ENCODE peak calls at places on chromosomes 7 and 10, in six cellular contexts. L is K562, F is stomach, B is HCT116, J is H1, T is spleen. R is an unnamed sample.

GRCh38 chr7:96697822-96698221 is 11.8 kb downstream of the SEM1 start:
- DNase-seq in L (no peak), F (no peak), B (no peak), J (no peak), T (no peak), R (no peak)

GRCh38 chr10:6985644-6986043 is 405.6 kb upstream of the PRKCQ start:
- DNase-seq in L (no peak), F (no peak), B (no peak), J (no peak), T (no peak), R (no peak)

GRCh38 chr10:119859422-119860258 is 13.0 kb downstream of the MCMBP start:
- DNase-seq in L (no peak), F (no peak), B (peak; percentile 59), J (no peak), T (no peak), R (no peak)

GRCh38 chr7:128381161-128381821 is 19.8 kb upstream of the PRRT4 start:
- DNase-seq in L (peak; percentile 88), F (no peak), B (peak; percentile 33), J (peak; percentile 96), T (no peak), R (no peak)

GRCh38 chr10:113945075-113945686 is 90.7 kb downstream of the NHLRC2 start:
- DNase-seq in L (no peak), F (peak; percentile 71), B (peak; percentile 59), J (no peak), T (no peak), R (peak; percentile 25)

GRCh38 chr7:106176414-106177294 is 64.5 kb upstream of the SYPL1 start:
- DNase-seq in L (peak; percentile 90), F (peak; percentile 90), B (peak; percentile 51), J (peak; percentile 96), T (peak; percentile 91), R (no peak)

GRCh38 chr10:35827783-35828182 is 185.7 kb upstream of the FZD8 start:
- DNase-seq in L (no peak), F (no peak), B (no peak), J (no peak), T (no peak), R (no peak)

GRCh38 chr7:129184979-129185670 is 3.3 kb upstream of the SMO start:
- DNase-seq in L (no peak), F (no peak), B (no peak), J (no peak), T (no peak), R (no peak)

GRCh38 chr7:82805527-82805960 is 357.1 kb downstream of the PCLO start:
- DNase-seq in L (no peak), F (no peak), B (peak; percentile 68), J (no peak), T (no peak), R (no peak)

GRCh38 chr7:151608031-151608551 is 88.4 kb upstream of the RHEB start:
- DNase-seq in L (no peak), F (no peak), B (peak; percentile 90), J (no peak), T (no peak), R (no peak)

GRCh38 chr7:128044064-128044463 is 12.8 kb upstream of the LRRC4 start:
- DNase-seq in L (peak; percentile 43), F (no peak), B (no peak), J (no peak), T (no peak), R (no peak)

GRCh38 chr7:3649250-3649649 is 348.2 kb downstream of the SDK1 start:
- DNase-seq in L (no peak), F (no peak), B (no peak), J (no peak), T (no peak), R (no peak)

GRCh38 chr7:8261711-8262695 is at the start of gene ICA1:
- DNase-seq in L (peak; percentile 77), F (peak; percentile 78), B (no peak), J (peak; percentile 89), T (peak; percentile 89), R (no peak)

GRCh38 chr7:132455306-132455705 is 121.0 kb downstream of the PLXNA4 start:
- DNase-seq in L (no peak), F (no peak), B (no peak), J (no peak), T (no peak), R (no peak)

GRCh38 chr7:92698237-92698841 is 108.1 kb upstream of the FAM133B start:
- DNase-seq in L (no peak), F (peak; percentile 62), B (peak; percentile 48), J (no peak), T (no peak), R (no peak)

GRCh38 chr7:88091988-88092675 is 127.7 kb downstream of the SRI start:
- DNase-seq in L (no peak), F (no peak), B (no peak), J (no peak), T (no peak), R (no peak)

GRCh38 chr7:29888006-29888405 is 81.7 kb downstream of the WIPF3 start:
- DNase-seq in L (no peak), F (no peak), B (no peak), J (no peak), T (no peak), R (no peak)

GRCh38 chr10:11049772-11050171 is 32.1 kb downstream of the CELF2 start:
- DNase-seq in L (no peak), F (no peak), B (no peak), J (no peak), T (no peak), R (no peak)

GRCh38 chr7:55230014-55230413 is 135.1 kb upstream of the LANCL2 start:
- DNase-seq in L (no peak), F (no peak), B (no peak), J (no peak), T (no peak), R (no peak)

GRCh38 chr10:11209810-11210141 is 192.1 kb downstream of the CELF2 start:
- DNase-seq in L (no peak), F (no peak), B (no peak), J (no peak), T (no peak), R (no peak)

GRCh38 chr7:36673703-36674102 is 50.6 kb downstream of the AOAH start:
- DNase-seq in L (no peak), F (no peak), B (no peak), J (no peak), T (no peak), R (no peak)

GRCh38 chr7:46126901-46127300 is 205.8 kb upstream of the IGFBP3 start:
- DNase-seq in L (no peak), F (no peak), B (no peak), J (no peak), T (no peak), R (no peak)

GRCh38 chr10:6713716-6714115 is 133.6 kb upstream of the PRKCQ start:
- DNase-seq in L (no peak), F (no peak), B (no peak), J (no peak), T (no peak), R (no peak)

GRCh38 chr7:73623798-73624668 is at the start of gene MLXIPL:
- DNase-seq in L (peak; percentile 99), F (peak; percentile 93), B (peak; percentile 75), J (peak; percentile 94), T (peak; percentile 84), R (no peak)
- TF ChIP-seq POLR2A in L (peak; percentile 82), F (no peak), B (peak; percentile 90), J (no peak), T (no peak), R (no peak)

DNA sequence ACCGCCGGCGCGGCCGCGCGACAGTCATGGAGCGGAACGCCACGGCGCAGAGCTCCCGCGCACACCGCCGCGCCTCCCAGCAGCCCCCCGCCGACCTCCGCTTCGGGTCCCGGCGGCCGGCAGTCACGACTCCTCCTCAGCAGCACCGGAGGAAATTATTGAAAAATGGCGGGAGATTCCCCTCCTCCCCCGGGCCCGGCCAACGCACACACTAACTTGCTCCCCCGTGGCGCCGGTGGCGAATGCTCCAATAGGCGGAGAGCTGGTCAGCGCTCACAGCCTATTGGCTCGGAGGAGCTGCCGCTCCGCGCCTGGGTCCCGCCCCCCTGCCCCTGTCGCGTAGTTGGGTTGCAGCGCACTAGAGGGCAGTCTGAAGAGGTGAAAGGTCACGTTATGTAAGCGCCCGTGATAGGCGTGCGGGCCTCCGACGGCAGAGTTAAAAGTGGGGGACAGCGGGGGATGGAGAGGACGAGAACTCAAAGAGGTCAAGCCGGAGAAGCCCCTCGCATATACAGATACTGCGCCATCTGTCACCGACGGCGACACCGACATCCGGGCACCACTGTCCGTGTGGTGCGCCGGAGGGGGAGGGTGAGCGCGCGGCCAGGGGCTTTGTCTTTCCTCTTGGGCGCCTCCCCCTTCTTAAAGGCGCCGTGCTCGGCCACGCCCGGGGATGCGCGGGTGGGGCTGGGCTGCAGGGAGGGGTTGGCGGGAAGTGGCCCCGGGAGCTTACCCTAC is at the start of gene BAZ1B:
- DNase-seq in L (peak; percentile 100), F (peak; percentile 97), B (peak; percentile 96), J (peak; percentile 98), T (peak; percentile 98), R (peak; percentile 99)
- TF ChIP-seq POLR2AphosphoS5 in L (peak; percentile 64), F (peak; percentile 41), B (peak; percentile 61), J (peak; percentile 64), T (peak; percentile 91), R (peak; percentile 95)

DNA sequence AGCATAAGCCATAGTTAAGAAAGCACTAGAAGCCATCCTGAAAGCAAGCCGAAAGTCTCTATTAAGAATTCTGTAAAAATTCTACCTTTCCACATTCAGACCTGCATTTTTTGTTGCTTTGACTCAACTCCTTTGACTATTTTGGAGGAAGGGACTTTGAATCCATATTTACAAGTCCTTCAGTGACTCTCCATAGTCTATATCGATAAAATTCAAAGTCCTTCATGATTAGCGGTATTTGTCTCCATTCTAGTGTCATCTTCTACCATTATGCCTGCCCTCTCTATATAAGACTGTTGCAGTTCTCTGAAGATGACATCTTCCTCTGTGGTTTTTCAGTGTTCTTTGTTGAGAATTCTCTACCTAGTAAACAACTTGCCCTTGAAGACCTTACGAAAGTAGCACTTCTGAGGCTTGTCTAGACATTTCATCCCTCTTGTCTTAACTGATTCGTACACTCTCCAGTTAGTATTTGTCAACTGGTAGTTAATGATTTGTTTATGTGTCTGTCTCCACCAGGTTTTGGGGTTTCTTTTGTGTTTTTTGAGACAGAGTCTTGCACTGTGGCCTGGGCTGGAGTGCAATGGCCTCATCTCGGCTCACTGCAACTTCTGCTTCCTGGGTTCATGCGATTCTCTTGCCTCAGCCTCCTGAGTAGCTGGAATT is 1.7 kb downstream of the CCSER2 start:
- DNase-seq in L (no peak), F (no peak), B (no peak), J (no peak), T (no peak), R (no peak)
- H3K4me3 ChIP-seq in L (no peak overlapping the region), F (no peak overlapping the region), B (no peak overlapping the region), J (no peak overlapping the region), T (peak overlapping the region; percentile 92), R (peak overlapping the region; percentile 81)

GRCh38 chr7:141701489-141702046 is 398 bp downstream of the DENND11 start:
- DNase-seq in L (peak; percentile 27), F (peak; percentile 51), B (no peak), J (peak; percentile 75), T (peak; percentile 93), R (no peak)
- TF ChIP-seq POLR2A in L (no peak), F (no peak), B (no peak), J (no peak), T (no peak), R (no peak)

GRCh38 chr10:92891885-92892705 is 43.8 kb downstream of the EXOC6 start:
- DNase-seq in L (peak; percentile 38), F (peak; percentile 51), B (peak; percentile 96), J (no peak), T (no peak), R (no peak)
- TF ChIP-seq POLR2AphosphoS5 in L (peak; percentile 50), F (no peak), B (peak; percentile 79), J (no peak), T (no peak), R (no peak)